ENCODE peak calls at places on chromosomes 11 and 22, in nine cellular contexts. One of them, this sample, is unnamed.

GRCh38 chr22:17842386-17842785 is 68.1 kb upstream of the BID start:
- DNase-seq in Kasumi-1: no peak
- DNase-seq in NB4: no peak
- DNase-seq in stimulated activated effector memory CD8-positive, alpha-beta T cell treated with anti-CD3 and anti-CD28 coated beads, Interleukin-12 subunit alpha, Interleukin-12 subunit beta, amount 100 ng/mL, for 72 hours: peak
- DNase-seq in fibroblast of pulmonary artery: no peak
- DNase-seq in AML-193: no peak
- DNase-seq in GM10248: peak
- DNase-seq in activated CD4-positive, alpha-beta T cell treated with anti-CD3 and anti-CD28 coated beads for 24 hours: peak
- DNase-seq in choroid plexus epithelial cell: peak
- DNase-seq in this sample: no peak

GRCh38 chr11:121514998-121515671 is 62.4 kb upstream of the SORL1-AS1 start:
- DNase-seq in Kasumi-1: no peak
- DNase-seq in NB4: peak
- DNase-seq in stimulated activated effector memory CD8-positive, alpha-beta T cell treated with anti-CD3 and anti-CD28 coated beads, Interleukin-12 subunit alpha, Interleukin-12 subunit beta, amount 100 ng/mL, for 72 hours: no peak
- DNase-seq in fibroblast of pulmonary artery: no peak
- DNase-seq in AML-193: no peak
- DNase-seq in GM10248: no peak
- DNase-seq in activated CD4-positive, alpha-beta T cell treated with anti-CD3 and anti-CD28 coated beads for 24 hours: no peak
- DNase-seq in choroid plexus epithelial cell: no peak
- DNase-seq in this sample: no peak

GRCh38 chr22:19679476-19680099 is 34.7 kb upstream of the SEPTIN5 start:
- DNase-seq in Kasumi-1: no peak
- DNase-seq in NB4: peak
- DNase-seq in stimulated activated effector memory CD8-positive, alpha-beta T cell treated with anti-CD3 and anti-CD28 coated beads, Interleukin-12 subunit alpha, Interleukin-12 subunit beta, amount 100 ng/mL, for 72 hours: peak
- DNase-seq in fibroblast of pulmonary artery: no peak
- DNase-seq in AML-193: no peak
- DNase-seq in GM10248: no peak
- DNase-seq in activated CD4-positive, alpha-beta T cell treated with anti-CD3 and anti-CD28 coated beads for 24 hours: peak
- DNase-seq in choroid plexus epithelial cell: no peak
- DNase-seq in this sample: no peak

GRCh38 chr22:32515074-32515473 is 40.5 kb downstream of the FBXO7 start:
- DNase-seq in Kasumi-1: no peak
- DNase-seq in NB4: no peak
- DNase-seq in stimulated activated effector memory CD8-positive, alpha-beta T cell treated with anti-CD3 and anti-CD28 coated beads, Interleukin-12 subunit alpha, Interleukin-12 subunit beta, amount 100 ng/mL, for 72 hours: no peak
- DNase-seq in fibroblast of pulmonary artery: no peak
- DNase-seq in AML-193: no peak
- DNase-seq in GM10248: no peak
- DNase-seq in activated CD4-positive, alpha-beta T cell treated with anti-CD3 and anti-CD28 coated beads for 24 hours: no peak
- DNase-seq in choroid plexus epithelial cell: no peak
- DNase-seq in this sample: no peak

GRCh38 chr11:36354221-36355003 is 58.3 kb downstream of the PRR5L start:
- DNase-seq in Kasumi-1: no peak
- DNase-seq in NB4: no peak
- DNase-seq in stimulated activated effector memory CD8-positive, alpha-beta T cell treated with anti-CD3 and anti-CD28 coated beads, Interleukin-12 subunit alpha, Interleukin-12 subunit beta, amount 100 ng/mL, for 72 hours: no peak
- DNase-seq in fibroblast of pulmonary artery: peak
- DNase-seq in AML-193: no peak
- DNase-seq in GM10248: peak
- DNase-seq in activated CD4-positive, alpha-beta T cell treated with anti-CD3 and anti-CD28 coated beads for 24 hours: no peak
- DNase-seq in choroid plexus epithelial cell: peak
- DNase-seq in this sample: peak

GRCh38 chr11:116723511-116723910 is 49.3 kb downstream of the BUD13 start:
- DNase-seq in Kasumi-1: no peak
- DNase-seq in NB4: no peak
- DNase-seq in stimulated activated effector memory CD8-positive, alpha-beta T cell treated with anti-CD3 and anti-CD28 coated beads, Interleukin-12 subunit alpha, Interleukin-12 subunit beta, amount 100 ng/mL, for 72 hours: no peak
- DNase-seq in fibroblast of pulmonary artery: no peak
- DNase-seq in AML-193: no peak
- DNase-seq in GM10248: no peak
- DNase-seq in activated CD4-positive, alpha-beta T cell treated with anti-CD3 and anti-CD28 coated beads for 24 hours: no peak
- DNase-seq in choroid plexus epithelial cell: no peak
- DNase-seq in this sample: no peak

GRCh38 chr11:78876686-78877085 is 302.0 kb upstream of the NARS2 start:
- DNase-seq in Kasumi-1: no peak
- DNase-seq in NB4: no peak
- DNase-seq in stimulated activated effector memory CD8-positive, alpha-beta T cell treated with anti-CD3 and anti-CD28 coated beads, Interleukin-12 subunit alpha, Interleukin-12 subunit beta, amount 100 ng/mL, for 72 hours: no peak
- DNase-seq in fibroblast of pulmonary artery: no peak
- DNase-seq in AML-193: no peak
- DNase-seq in GM10248: no peak
- DNase-seq in activated CD4-positive, alpha-beta T cell treated with anti-CD3 and anti-CD28 coated beads for 24 hours: no peak
- DNase-seq in choroid plexus epithelial cell: no peak
- DNase-seq in this sample: no peak

GRCh38 chr22:39308614-39309363 is 10.6 kb downstream of the RPL3 start:
- DNase-seq in Kasumi-1: no peak
- DNase-seq in NB4: peak
- DNase-seq in stimulated activated effector memory CD8-positive, alpha-beta T cell treated with anti-CD3 and anti-CD28 coated beads, Interleukin-12 subunit alpha, Interleukin-12 subunit beta, amount 100 ng/mL, for 72 hours: no peak
- DNase-seq in fibroblast of pulmonary artery: peak
- DNase-seq in AML-193: no peak
- DNase-seq in GM10248: no peak
- DNase-seq in activated CD4-positive, alpha-beta T cell treated with anti-CD3 and anti-CD28 coated beads for 24 hours: no peak
- DNase-seq in choroid plexus epithelial cell: peak
- DNase-seq in this sample: peak

GRCh38 chr11:27694992-27695391 is 5.3 kb downstream of the BDNF start:
- DNase-seq in Kasumi-1: peak
- DNase-seq in NB4: peak
- DNase-seq in stimulated activated effector memory CD8-positive, alpha-beta T cell treated with anti-CD3 and anti-CD28 coated beads, Interleukin-12 subunit alpha, Interleukin-12 subunit beta, amount 100 ng/mL, for 72 hours: no peak
- DNase-seq in fibroblast of pulmonary artery: peak
- DNase-seq in AML-193: no peak
- DNase-seq in GM10248: no peak
- DNase-seq in activated CD4-positive, alpha-beta T cell treated with anti-CD3 and anti-CD28 coated beads for 24 hours: no peak
- DNase-seq in choroid plexus epithelial cell: peak
- DNase-seq in this sample: peak

GRCh38 chr22:20413217-20414058 is 19.5 kb downstream of the ZNF74 start:
- DNase-seq in Kasumi-1: no peak
- DNase-seq in NB4: no peak
- DNase-seq in stimulated activated effector memory CD8-positive, alpha-beta T cell treated with anti-CD3 and anti-CD28 coated beads, Interleukin-12 subunit alpha, Interleukin-12 subunit beta, amount 100 ng/mL, for 72 hours: no peak
- DNase-seq in fibroblast of pulmonary artery: no peak
- DNase-seq in AML-193: no peak
- DNase-seq in GM10248: no peak
- DNase-seq in activated CD4-positive, alpha-beta T cell treated with anti-CD3 and anti-CD28 coated beads for 24 hours: no peak
- DNase-seq in choroid plexus epithelial cell: no peak
- DNase-seq in this sample: no peak

GRCh38 chr22:19876941-19877625 is 22.4 kb upstream of the GNB1L start:
- DNase-seq in Kasumi-1: no peak
- DNase-seq in NB4: no peak
- DNase-seq in stimulated activated effector memory CD8-positive, alpha-beta T cell treated with anti-CD3 and anti-CD28 coated beads, Interleukin-12 subunit alpha, Interleukin-12 subunit beta, amount 100 ng/mL, for 72 hours: no peak
- DNase-seq in fibroblast of pulmonary artery: no peak
- DNase-seq in AML-193: no peak
- DNase-seq in GM10248: no peak
- DNase-seq in activated CD4-positive, alpha-beta T cell treated with anti-CD3 and anti-CD28 coated beads for 24 hours: no peak
- DNase-seq in choroid plexus epithelial cell: no peak
- DNase-seq in this sample: no peak

GRCh38 chr22:39175127-39176066 is 22.9 kb upstream of the CBX7 start:
- DNase-seq in Kasumi-1: no peak
- DNase-seq in NB4: no peak
- DNase-seq in stimulated activated effector memory CD8-positive, alpha-beta T cell treated with anti-CD3 and anti-CD28 coated beads, Interleukin-12 subunit alpha, Interleukin-12 subunit beta, amount 100 ng/mL, for 72 hours: no peak
- DNase-seq in fibroblast of pulmonary artery: no peak
- DNase-seq in AML-193: no peak
- DNase-seq in GM10248: no peak
- DNase-seq in activated CD4-positive, alpha-beta T cell treated with anti-CD3 and anti-CD28 coated beads for 24 hours: no peak
- DNase-seq in choroid plexus epithelial cell: peak
- DNase-seq in this sample: peak

GRCh38 chr11:73957654-73958361 is 7.0 kb downstream of the DNAJB13 start:
- DNase-seq in Kasumi-1: no peak
- DNase-seq in NB4: no peak
- DNase-seq in stimulated activated effector memory CD8-positive, alpha-beta T cell treated with anti-CD3 and anti-CD28 coated beads, Interleukin-12 subunit alpha, Interleukin-12 subunit beta, amount 100 ng/mL, for 72 hours: no peak
- DNase-seq in fibroblast of pulmonary artery: no peak
- DNase-seq in AML-193: no peak
- DNase-seq in GM10248: no peak
- DNase-seq in activated CD4-positive, alpha-beta T cell treated with anti-CD3 and anti-CD28 coated beads for 24 hours: no peak
- DNase-seq in choroid plexus epithelial cell: no peak
- DNase-seq in this sample: no peak

GRCh38 chr22:39984006-39984405 is 10.7 kb upstream of the FAM83F start:
- DNase-seq in Kasumi-1: no peak
- DNase-seq in NB4: no peak
- DNase-seq in stimulated activated effector memory CD8-positive, alpha-beta T cell treated with anti-CD3 and anti-CD28 coated beads, Interleukin-12 subunit alpha, Interleukin-12 subunit beta, amount 100 ng/mL, for 72 hours: no peak
- DNase-seq in fibroblast of pulmonary artery: peak
- DNase-seq in AML-193: no peak
- DNase-seq in GM10248: no peak
- DNase-seq in activated CD4-positive, alpha-beta T cell treated with anti-CD3 and anti-CD28 coated beads for 24 hours: no peak
- DNase-seq in choroid plexus epithelial cell: peak
- DNase-seq in this sample: peak

GRCh38 chr11:31823372-31824371 is 12.6 kb upstream of the PAX6 start:
- DNase-seq in Kasumi-1: no peak
- DNase-seq in NB4: no peak
- DNase-seq in stimulated activated effector memory CD8-positive, alpha-beta T cell treated with anti-CD3 and anti-CD28 coated beads, Interleukin-12 subunit alpha, Interleukin-12 subunit beta, amount 100 ng/mL, for 72 hours: no peak
- DNase-seq in fibroblast of pulmonary artery: no peak
- DNase-seq in AML-193: no peak
- DNase-seq in GM10248: peak
- DNase-seq in activated CD4-positive, alpha-beta T cell treated with anti-CD3 and anti-CD28 coated beads for 24 hours: no peak
- DNase-seq in choroid plexus epithelial cell: no peak
- DNase-seq in this sample: no peak

GRCh38 chr11:132785878-132786277 is 746.4 kb downstream of the OPCML start:
- DNase-seq in Kasumi-1: no peak
- DNase-seq in NB4: no peak
- DNase-seq in stimulated activated effector memory CD8-positive, alpha-beta T cell treated with anti-CD3 and anti-CD28 coated beads, Interleukin-12 subunit alpha, Interleukin-12 subunit beta, amount 100 ng/mL, for 72 hours: no peak
- DNase-seq in fibroblast of pulmonary artery: no peak
- DNase-seq in AML-193: no peak
- DNase-seq in GM10248: no peak
- DNase-seq in activated CD4-positive, alpha-beta T cell treated with anti-CD3 and anti-CD28 coated beads for 24 hours: no peak
- DNase-seq in choroid plexus epithelial cell: no peak
- DNase-seq in this sample: no peak

GRCh38 chr22:48737461-48738203 is 1090.0 kb downstream of the BRD1 start:
- DNase-seq in Kasumi-1: no peak
- DNase-seq in NB4: no peak
- DNase-seq in stimulated activated effector memory CD8-positive, alpha-beta T cell treated with anti-CD3 and anti-CD28 coated beads, Interleukin-12 subunit alpha, Interleukin-12 subunit beta, amount 100 ng/mL, for 72 hours: no peak
- DNase-seq in fibroblast of pulmonary artery: no peak
- DNase-seq in AML-193: no peak
- DNase-seq in GM10248: no peak
- DNase-seq in activated CD4-positive, alpha-beta T cell treated with anti-CD3 and anti-CD28 coated beads for 24 hours: no peak
- DNase-seq in choroid plexus epithelial cell: no peak
- DNase-seq in this sample: no peak

GRCh38 chr11:86949995-86950993 is 4.9 kb downstream of the FZD4 start:
- DNase-seq in Kasumi-1: no peak
- DNase-seq in NB4: no peak
- DNase-seq in stimulated activated effector memory CD8-positive, alpha-beta T cell treated with anti-CD3 and anti-CD28 coated beads, Interleukin-12 subunit alpha, Interleukin-12 subunit beta, amount 100 ng/mL, for 72 hours: no peak
- DNase-seq in fibroblast of pulmonary artery: no peak
- DNase-seq in AML-193: no peak
- DNase-seq in GM10248: no peak
- DNase-seq in activated CD4-positive, alpha-beta T cell treated with anti-CD3 and anti-CD28 coated beads for 24 hours: no peak
- DNase-seq in choroid plexus epithelial cell: peak
- DNase-seq in this sample: peak

GRCh38 chr11:132779487-132779886 is 752.8 kb downstream of the OPCML start:
- DNase-seq in Kasumi-1: no peak
- DNase-seq in NB4: no peak
- DNase-seq in stimulated activated effector memory CD8-positive, alpha-beta T cell treated with anti-CD3 and anti-CD28 coated beads, Interleukin-12 subunit alpha, Interleukin-12 subunit beta, amount 100 ng/mL, for 72 hours: no peak
- DNase-seq in fibroblast of pulmonary artery: no peak
- DNase-seq in AML-193: no peak
- DNase-seq in GM10248: no peak
- DNase-seq in activated CD4-positive, alpha-beta T cell treated with anti-CD3 and anti-CD28 coated beads for 24 hours: no peak
- DNase-seq in choroid plexus epithelial cell: peak
- DNase-seq in this sample: peak

GRCh38 chr22:45103756-45104155 is 60.0 kb upstream of the NUP50 start:
- DNase-seq in Kasumi-1: no peak
- DNase-seq in NB4: no peak
- DNase-seq in stimulated activated effector memory CD8-positive, alpha-beta T cell treated with anti-CD3 and anti-CD28 coated beads, Interleukin-12 subunit alpha, Interleukin-12 subunit beta, amount 100 ng/mL, for 72 hours: no peak
- DNase-seq in fibroblast of pulmonary artery: no peak
- DNase-seq in AML-193: no peak
- DNase-seq in GM10248: no peak
- DNase-seq in activated CD4-positive, alpha-beta T cell treated with anti-CD3 and anti-CD28 coated beads for 24 hours: no peak
- DNase-seq in choroid plexus epithelial cell: no peak
- DNase-seq in this sample: no peak

GRCh38 chr11:35235944-35236666 is 97.1 kb downstream of the CD44 start:
- DNase-seq in Kasumi-1: no peak
- DNase-seq in NB4: no peak
- DNase-seq in stimulated activated effector memory CD8-positive, alpha-beta T cell treated with anti-CD3 and anti-CD28 coated beads, Interleukin-12 subunit alpha, Interleukin-12 subunit beta, amount 100 ng/mL, for 72 hours: no peak
- DNase-seq in fibroblast of pulmonary artery: no peak
- DNase-seq in AML-193: no peak
- DNase-seq in GM10248: no peak
- DNase-seq in activated CD4-positive, alpha-beta T cell treated with anti-CD3 and anti-CD28 coated beads for 24 hours: peak
- DNase-seq in choroid plexus epithelial cell: no peak
- DNase-seq in this sample: peak

GRCh38 chr22:49966716-49967332 is 6.3 kb downstream of the PIM3 start:
- DNase-seq in Kasumi-1: peak
- DNase-seq in NB4: peak
- DNase-seq in stimulated activated effector memory CD8-positive, alpha-beta T cell treated with anti-CD3 and anti-CD28 coated beads, Interleukin-12 subunit alpha, Interleukin-12 subunit beta, amount 100 ng/mL, for 72 hours: peak
- DNase-seq in fibroblast of pulmonary artery: peak
- DNase-seq in AML-193: peak
- DNase-seq in GM10248: no peak
- DNase-seq in activated CD4-positive, alpha-beta T cell treated with anti-CD3 and anti-CD28 coated beads for 24 hours: no peak
- DNase-seq in choroid plexus epithelial cell: peak
- DNase-seq in this sample: peak

GRCh38 chr11:27703453-27703852 is 3.2 kb upstream of the BDNF start:
- DNase-seq in Kasumi-1: no peak
- DNase-seq in NB4: no peak
- DNase-seq in stimulated activated effector memory CD8-positive, alpha-beta T cell treated with anti-CD3 and anti-CD28 coated beads, Interleukin-12 subunit alpha, Interleukin-12 subunit beta, amount 100 ng/mL, for 72 hours: no peak
- DNase-seq in fibroblast of pulmonary artery: peak
- DNase-seq in AML-193: no peak
- DNase-seq in GM10248: no peak
- DNase-seq in activated CD4-positive, alpha-beta T cell treated with anti-CD3 and anti-CD28 coated beads for 24 hours: no peak
- DNase-seq in choroid plexus epithelial cell: peak
- DNase-seq in this sample: peak

GRCh38 chr11:35526370-35526792 is 965 bp upstream of the PAMR1 start:
- DNase-seq in Kasumi-1: no peak
- DNase-seq in NB4: peak
- DNase-seq in stimulated activated effector memory CD8-positive, alpha-beta T cell treated with anti-CD3 and anti-CD28 coated beads, Interleukin-12 subunit alpha, Interleukin-12 subunit beta, amount 100 ng/mL, for 72 hours: no peak
- DNase-seq in fibroblast of pulmonary artery: no peak
- DNase-seq in AML-193: no peak
- DNase-seq in GM10248: no peak
- DNase-seq in activated CD4-positive, alpha-beta T cell treated with anti-CD3 and anti-CD28 coated beads for 24 hours: no peak
- DNase-seq in choroid plexus epithelial cell: peak
- DNase-seq in this sample: peak

GRCh38 chr22:37678372-37678771 is 2.9 kb downstream of the LGALS1 start:
- DNase-seq in Kasumi-1: no peak
- DNase-seq in NB4: no peak
- DNase-seq in stimulated activated effector memory CD8-positive, alpha-beta T cell treated with anti-CD3 and anti-CD28 coated beads, Interleukin-12 subunit alpha, Interleukin-12 subunit beta, amount 100 ng/mL, for 72 hours: no peak
- DNase-seq in fibroblast of pulmonary artery: no peak
- DNase-seq in AML-193: no peak
- DNase-seq in GM10248: no peak
- DNase-seq in activated CD4-positive, alpha-beta T cell treated with anti-CD3 and anti-CD28 coated beads for 24 hours: no peak
- DNase-seq in choroid plexus epithelial cell: no peak
- DNase-seq in this sample: no peak

GRCh38 chr11:10876168-10876567 is 18.3 kb upstream of the ZBED5 start:
- DNase-seq in Kasumi-1: no peak
- DNase-seq in NB4: no peak
- DNase-seq in stimulated activated effector memory CD8-positive, alpha-beta T cell treated with anti-CD3 and anti-CD28 coated beads, Interleukin-12 subunit alpha, Interleukin-12 subunit beta, amount 100 ng/mL, for 72 hours: no peak
- DNase-seq in fibroblast of pulmonary artery: no peak
- DNase-seq in AML-193: no peak
- DNase-seq in GM10248: no peak
- DNase-seq in activated CD4-positive, alpha-beta T cell treated with anti-CD3 and anti-CD28 coated beads for 24 hours: no peak
- DNase-seq in choroid plexus epithelial cell: no peak
- DNase-seq in this sample: no peak

GRCh38 chr11:64048042-64048854 is 12.5 kb downstream of the FLRT1 start:
- DNase-seq in Kasumi-1: no peak
- DNase-seq in NB4: no peak
- DNase-seq in stimulated activated effector memory CD8-positive, alpha-beta T cell treated with anti-CD3 and anti-CD28 coated beads, Interleukin-12 subunit alpha, Interleukin-12 subunit beta, amount 100 ng/mL, for 72 hours: no peak
- DNase-seq in fibroblast of pulmonary artery: no peak
- DNase-seq in AML-193: no peak
- DNase-seq in GM10248: no peak
- DNase-seq in activated CD4-positive, alpha-beta T cell treated with anti-CD3 and anti-CD28 coated beads for 24 hours: no peak
- DNase-seq in choroid plexus epithelial cell: no peak
- DNase-seq in this sample: no peak